ENCODE peak calls at places on chromosomes 1 and 21, in seven cellular contexts. C is esophagus muscularis mucosa, X is K562, V is transverse colon, S is HCT116, Y is GM23338, G is breast epithelium. A is an unnamed sample.

GRCh38 chr1:89660086-89660946 is 27.4 kb downstream of the LRRC8C start:
- DNase-seq in C (no peak), X (no peak), V (no peak), S (no peak), Y (no peak), G (no peak), A (no peak)

GRCh38 chr21:46080171-46081021 is 17.5 kb upstream of the COL6A2 start:
- DNase-seq in C (peak; percentile 90), X (no peak), V (no peak), S (no peak), Y (no peak), G (peak; percentile 13), A (peak; percentile 84)

GRCh38 chr21:41766883-41767605 is at the start of gene RIPK4:
- DNase-seq in C (no peak), X (no peak), V (peak; percentile 89), S (peak; percentile 73), Y (peak; percentile 91), G (peak; percentile 88), A (peak; percentile 53)

GRCh38 chr1:185694081-185694480 is 40.1 kb upstream of the HMCN1 start:
- DNase-seq in C (no peak), X (no peak), V (peak; percentile 30), S (no peak), Y (peak; percentile 17), G (no peak), A (no peak)

GRCh38 chr1:247386217-247386616 is 29.8 kb upstream of the NLRP3 start:
- DNase-seq in C (no peak), X (no peak), V (no peak), S (no peak), Y (no peak), G (no peak), A (no peak)

GRCh38 chr1:156682166-156682890 is 5.1 kb upstream of the NES start:
- DNase-seq in C (no peak), X (no peak), V (no peak), S (no peak), Y (peak; percentile 80), G (no peak), A (no peak)

GRCh38 chr1:200314085-200314750 is 95.6 kb downstream of the ZNF281 start:
- DNase-seq in C (no peak), X (no peak), V (no peak), S (no peak), Y (no peak), G (no peak), A (no peak)

GRCh38 chr1:12507631-12508030 is 110.4 kb downstream of the DHRS3 start:
- DNase-seq in C (no peak), X (no peak), V (no peak), S (no peak), Y (no peak), G (no peak), A (peak; percentile 64)

GRCh38 chr1:26696191-26696644 is 403 bp downstream of the ARID1A start:
- DNase-seq in C (no peak), X (no peak), V (peak; percentile 17), S (no peak), Y (no peak), G (no peak), A (peak; percentile 74)

GRCh38 chr1:26697441-26697977 is 1.7 kb downstream of the ARID1A start:
- DNase-seq in C (no peak), X (peak; percentile 40), V (no peak), S (no peak), Y (no peak), G (no peak), A (no peak)

GRCh38 chr1:26697978-26698849 is 2.4 kb downstream of the ARID1A start:
- DNase-seq in C (no peak), X (peak; percentile 88), V (peak; percentile 40), S (peak; percentile 80), Y (peak; percentile 62), G (peak; percentile 70), A (peak; percentile 71)

GRCh38 chr1:26695417-26696190 is at the start of gene ARID1A:
- DNase-seq in C (peak; percentile 99), X (peak; percentile 98), V (peak; percentile 97), S (peak; percentile 92), Y (peak; percentile 95), G (peak; percentile 95), A (peak; percentile 98)

GRCh38 chr1:26696645-26697440 is 1.0 kb downstream of the ARID1A start:
- DNase-seq in C (no peak), X (peak; percentile 51), V (peak; percentile 52), S (no peak), Y (no peak), G (no peak), A (peak; percentile 79)
- TF ChIP-seq POLR2AphosphoS5 in C (no peak), X (no peak), V (peak; percentile 10), S (peak; percentile 52), Y (peak; percentile 48), G (no peak), A (peak; percentile 16)

GRCh38 chr1:17212009-17212408 is 7.1 kb downstream of the PADI1 start:
- DNase-seq in C (no peak), X (no peak), V (no peak), S (no peak), Y (no peak), G (no peak), A (no peak)

GRCh38 chr1:17214876-17215544 is 10.1 kb downstream of the PADI1 start:
- DNase-seq in C (no peak), X (no peak), V (no peak), S (no peak), Y (no peak), G (no peak), A (no peak)

GRCh38 chr1:17211377-17211776 is 6.4 kb downstream of the PADI1 start:
- DNase-seq in C (no peak), X (no peak), V (no peak), S (no peak), Y (no peak), G (no peak), A (no peak)

GRCh38 chr1:17213433-17214148 is 8.7 kb downstream of the PADI1 start:
- DNase-seq in C (no peak), X (no peak), V (no peak), S (no peak), Y (no peak), G (no peak), A (no peak)

GRCh38 chr1:17212487-17213121 is 7.7 kb downstream of the PADI1 start:
- DNase-seq in C (no peak), X (no peak), V (no peak), S (no peak), Y (peak; percentile 39), G (no peak), A (no peak)
- TF ChIP-seq POLR2AphosphoS5 in C (no peak), X (no peak), V (no peak), S (no peak), Y (no peak), G (no peak), A (no peak)

GRCh38 chr1:226816585-226816984 is 53.8 kb upstream of the PSEN2 start:
- DNase-seq in C (no peak), X (no peak), V (no peak), S (peak; percentile 71), Y (no peak), G (no peak), A (no peak)

GRCh38 chr1:226809785-226810571 is 60.4 kb upstream of the PSEN2 start:
- DNase-seq in C (no peak), X (no peak), V (no peak), S (no peak), Y (no peak), G (no peak), A (peak; percentile 57)

GRCh38 chr1:226814751-226815496 is 55.5 kb upstream of the PSEN2 start:
- DNase-seq in C (peak; percentile 93), X (no peak), V (peak; percentile 73), S (peak; percentile 96), Y (no peak), G (peak; percentile 93), A (peak; percentile 91)

GRCh38 chr1:226810681-226811080 is 59.7 kb upstream of the PSEN2 start:
- DNase-seq in C (no peak), X (no peak), V (no peak), S (no peak), Y (no peak), G (no peak), A (peak; percentile 40)

DNA sequence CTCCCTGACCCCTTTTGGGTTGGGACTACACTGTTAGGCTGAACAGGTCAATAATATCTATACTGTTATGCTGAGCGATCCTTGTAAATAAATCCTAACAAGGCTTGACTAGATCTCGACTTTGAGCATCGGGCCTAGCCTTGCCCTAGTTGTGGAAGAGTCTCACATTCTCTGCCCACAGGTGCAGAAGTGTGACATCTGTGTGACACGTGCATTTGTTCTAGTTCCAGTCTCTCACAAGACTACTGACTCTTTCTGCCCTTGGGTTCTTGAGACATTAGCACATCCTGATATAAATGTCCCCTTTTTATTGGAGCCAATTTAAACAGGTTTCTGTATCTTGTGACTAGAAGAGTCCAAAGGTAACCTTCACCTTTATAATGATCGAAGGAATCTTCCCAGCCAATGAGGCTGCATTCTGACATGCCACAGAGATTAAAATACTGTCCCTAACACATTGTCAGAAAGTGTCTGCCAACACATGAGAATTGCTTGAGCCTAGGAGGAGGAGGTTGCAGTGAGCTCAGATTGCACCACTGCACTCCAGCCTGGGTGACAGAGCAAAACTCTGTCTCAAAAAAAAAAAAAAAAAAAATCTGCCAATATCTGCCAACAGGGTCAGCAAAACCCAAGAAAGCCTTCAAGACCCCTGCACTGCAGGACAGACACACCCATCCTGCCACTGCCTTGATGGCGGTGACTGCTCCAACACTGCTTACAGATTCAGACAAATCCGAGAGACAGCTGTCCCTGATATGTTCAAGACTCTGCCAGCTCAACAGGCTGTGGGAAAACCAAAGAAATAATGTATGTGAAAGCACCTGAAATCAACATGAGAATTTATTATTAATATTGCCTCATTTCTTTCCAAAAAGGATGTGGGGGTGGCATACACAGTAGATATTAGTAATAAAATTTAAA is 56.5 kb upstream of the PSEN2 start:
- DNase-seq in C (no peak), X (no peak), V (no peak), S (no peak), Y (no peak), G (no peak), A (no peak)
- TF ChIP-seq POLR2AphosphoS5 in C (no peak), X (no peak), V (no peak), S (no peak), Y (no peak), G (no peak), A (no peak)

GRCh38 chr1:26897351-26897750 is 2.9 kb downstream of the GPATCH3 start:
- DNase-seq in C (no peak), X (no peak), V (no peak), S (no peak), Y (no peak), G (no peak), A (no peak)

GRCh38 chr1:26900815-26901511 is 696 bp upstream of the GPATCH3 start:
- DNase-seq in C (no peak), X (no peak), V (no peak), S (no peak), Y (no peak), G (no peak), A (no peak)

GRCh38 chr1:26894263-26894662 is 4.2 kb upstream of the GPN2 start:
- DNase-seq in C (no peak), X (no peak), V (no peak), S (no peak), Y (no peak), G (no peak), A (no peak)

DNA sequence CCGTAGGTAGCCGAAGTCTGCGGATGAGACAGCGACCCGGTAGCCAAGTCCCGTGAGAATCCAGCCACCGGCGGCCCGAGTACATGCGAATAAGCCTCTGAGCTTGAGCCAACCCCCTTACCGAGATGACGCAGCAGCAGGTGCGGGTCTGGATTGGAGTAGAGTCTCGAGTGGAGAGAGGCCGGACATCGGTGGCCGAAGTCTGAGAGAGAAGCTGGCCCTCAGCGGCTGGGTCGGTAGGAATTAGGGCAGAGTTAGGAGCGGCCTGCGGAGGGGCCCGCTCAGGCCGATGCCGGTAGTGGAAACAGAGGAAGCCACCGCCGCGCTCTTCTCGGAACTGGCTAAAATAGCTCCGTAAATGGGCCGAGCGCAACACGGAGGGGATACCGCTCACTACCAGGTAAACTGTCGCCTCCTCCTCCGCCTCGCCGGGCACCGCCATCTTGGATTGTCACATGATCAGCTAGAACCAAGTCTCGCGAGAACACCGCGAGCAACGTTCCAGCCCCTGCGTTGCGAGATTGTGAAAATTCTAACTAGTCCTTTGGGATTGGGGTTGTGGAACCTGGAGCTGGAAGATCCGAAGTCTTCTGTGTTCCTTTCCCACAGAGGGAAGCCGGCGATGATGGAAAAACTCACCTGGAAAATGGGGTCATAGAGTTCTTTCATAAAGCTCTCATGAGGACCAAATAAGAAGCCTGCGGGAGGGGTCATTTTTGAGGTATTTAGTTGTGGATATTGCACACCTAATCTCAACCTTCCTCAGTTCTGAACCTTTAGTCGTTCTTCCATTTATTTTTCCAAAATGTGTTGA is at the start of gene GPATCH3:
- DNase-seq in C (peak; percentile 98), X (peak; percentile 99), V (peak; percentile 93), S (peak; percentile 85), Y (peak; percentile 98), G (peak; percentile 90), A (peak; percentile 97)
- TF ChIP-seq POLR2AphosphoS5 in C (peak; percentile 81), X (peak; percentile 87), V (peak; percentile 80), S (peak; percentile 92), Y (peak; percentile 85), G (peak; percentile 95), A (peak; percentile 80)

A was measured in sigmoid colon.